ENCODE peak calls at places on chromosomes 13 and 19, in ten cellular contexts. S is GM04503; W is PC-3; V is NCI-H2081; R is T-helper 2 cell treated with Interferon-gamma antibody and Interleukin-4, amounts not matched to agents 5 μg/mL and 100 μg/mL, for 36 hours; Q is AG08396; A is CD4-positive, alpha-beta T cell; Y is Kasumi-1; B is thoracic aorta; N is GM03348. U is an unnamed sample.

GRCh38 chr19:31527443-31527842 is 178.2 kb upstream of the TSHZ3 start:
- DNase-seq in Q (no peak), B (no peak), V (no peak), N (no peak), Y (no peak), A (no peak), R (no peak), W (no peak), S (no peak), U (no peak)

GRCh38 chr13:34044041-34044440 is 226.1 kb downstream of the RFC3 start:
- DNase-seq in Q (no peak), A (no peak), S (no peak), Y (no peak), R (no peak), B (no peak), N (peak; percentile 9), W (peak; percentile 14), V (no peak), U (no peak)

GRCh38 chr19:29292562-29292961 is 79.6 kb upstream of the UQCRFS1 start:
- DNase-seq in V (no peak), S (no peak), Y (no peak), A (no peak), W (no peak), N (no peak), Q (no peak), B (no peak), R (no peak), U (no peak)

GRCh38 chr13:110583178-110583865 is 21.8 kb upstream of the RAB20 start:
- DNase-seq in V (no peak), A (no peak), W (no peak), R (no peak), Y (no peak), N (no peak), B (no peak), S (no peak), Q (no peak), U (no peak)

GRCh38 chr13:98888222-98888889 is 89.5 kb downstream of the DOCK9 start:
- DNase-seq in N (no peak), A (no peak), W (no peak), B (no peak), V (no peak), Y (no peak), Q (no peak), R (no peak), S (no peak), U (no peak)

GRCh38 chr19:48379058-48379457 is 12.3 kb downstream of the KDELR1 start:
- DNase-seq in W (peak; percentile 17), Q (no peak), N (no peak), Y (no peak), S (no peak), V (no peak), R (no peak), A (no peak), B (no peak), U (no peak)

GRCh38 chr19:3844596-3844995 is 24.2 kb downstream of the ZFR2 start:
- DNase-seq in N (no peak), V (no peak), R (no peak), B (no peak), S (no peak), W (no peak), Q (no peak), Y (no peak), A (no peak), U (no peak)

GRCh38 chr13:32267836-32268439 is 47.2 kb downstream of the ZAR1L start:
- DNase-seq in V (no peak), Q (no peak), W (peak; percentile 65), B (no peak), S (no peak), N (peak; percentile 14), R (no peak), A (peak; percentile 35), Y (peak; percentile 9), U (no peak)

GRCh38 chr19:15897738-15898276 is at the start of gene CYP4F2:
- DNase-seq in Q (no peak), B (no peak), A (no peak), S (no peak), W (no peak), V (no peak), R (no peak), Y (no peak), N (no peak), U (no peak)

U was measured in Right ventricle myocardium superior.